ENCODE peak calls at places on chromosome 12, in ten cellular contexts. One of them, this sample, is unnamed.

GRCh38 chr12:50865266-50865665 is 22.5 kb downstream of the TMPRSS12 start:
- DNase-seq in HepG2: no peak
- DNase-seq in GM12878: no peak
- DNase-seq in endothelial cell of umbilical vein: no peak
- DNase-seq in H1: no peak
- DNase-seq in WTC11: no peak
- DNase-seq in HCT116: no peak
- DNase-seq in K562: no peak
- DNase-seq in SK-N-SH: no peak
- DNase-seq in A549: no peak
- DNase-seq in this sample: no peak

GRCh38 chr12:7439579-7440505 is 4.1 kb downstream of the CD163L1 start:
- DNase-seq in WTC11: peak; percentile 84
- DNase-seq in A549: peak; percentile 93
- DNase-seq in HCT116: no peak
- DNase-seq in HepG2: no peak
- DNase-seq in GM12878: no peak
- DNase-seq in K562: peak; percentile 76
- DNase-seq in SK-N-SH: peak; percentile 70
- DNase-seq in H1: peak; percentile 31
- DNase-seq in endothelial cell of umbilical vein: peak; percentile 65
- DNase-seq in this sample: peak; percentile 83

GRCh38 chr12:92226961-92227360 is 81.3 kb upstream of the BTG1 start:
- DNase-seq in HCT116: no peak
- DNase-seq in endothelial cell of umbilical vein: no peak
- DNase-seq in SK-N-SH: no peak
- DNase-seq in HepG2: no peak
- DNase-seq in WTC11: no peak
- DNase-seq in GM12878: no peak
- DNase-seq in H1: no peak
- DNase-seq in A549: no peak
- DNase-seq in K562: no peak
- DNase-seq in this sample: no peak

GRCh38 chr12:14514154-14514842 is 53.4 kb downstream of the PLBD1 start:
- DNase-seq in A549: peak; percentile 23
- DNase-seq in H1: peak; percentile 5
- DNase-seq in GM12878: no peak
- DNase-seq in endothelial cell of umbilical vein: no peak
- DNase-seq in WTC11: no peak
- DNase-seq in SK-N-SH: peak; percentile 8
- DNase-seq in K562: peak; percentile 7
- DNase-seq in HepG2: peak; percentile 5
- DNase-seq in HCT116: peak; percentile 71
- DNase-seq in this sample: peak; percentile 28

GRCh38 chr12:99695050-99695449 is 47.5 kb downstream of the GARIN6 start:
- DNase-seq in SK-N-SH: no peak
- DNase-seq in K562: no peak
- DNase-seq in H1: no peak
- DNase-seq in endothelial cell of umbilical vein: no peak
- DNase-seq in HepG2: no peak
- DNase-seq in WTC11: no peak
- DNase-seq in GM12878: no peak
- DNase-seq in HCT116: no peak
- DNase-seq in A549: no peak
- DNase-seq in this sample: no peak

GRCh38 chr12:12398026-12398859 is 41.4 kb downstream of the BORCS5 start:
- DNase-seq in HepG2: peak; percentile 89
- DNase-seq in SK-N-SH: no peak
- DNase-seq in GM12878: no peak
- DNase-seq in HCT116: no peak
- DNase-seq in K562: no peak
- DNase-seq in WTC11: no peak
- DNase-seq in endothelial cell of umbilical vein: peak; percentile 75
- DNase-seq in A549: peak; percentile 97
- DNase-seq in H1: no peak
- DNase-seq in this sample: peak; percentile 83

GRCh38 chr12:47408171-47408871 is 297.5 kb downstream of the RPAP3 start:
- DNase-seq in GM12878: peak; percentile 40
- DNase-seq in WTC11: peak; percentile 34
- DNase-seq in H1: no peak
- DNase-seq in K562: peak; percentile 32
- DNase-seq in HepG2: peak; percentile 6
- DNase-seq in SK-N-SH: no peak
- DNase-seq in A549: peak; percentile 69
- DNase-seq in HCT116: peak; percentile 19
- DNase-seq in endothelial cell of umbilical vein: peak; percentile 12
- DNase-seq in this sample: peak; percentile 43

GRCh38 chr12:88633312-88633711 is 53.0 kb upstream of the KITLG start:
- DNase-seq in endothelial cell of umbilical vein: peak; percentile 8
- DNase-seq in WTC11: no peak
- DNase-seq in SK-N-SH: no peak
- DNase-seq in HCT116: no peak
- DNase-seq in GM12878: no peak
- DNase-seq in A549: no peak
- DNase-seq in H1: no peak
- DNase-seq in K562: no peak
- DNase-seq in HepG2: no peak
- DNase-seq in this sample: no peak

GRCh38 chr12:102484017-102484731 is 3.8 kb upstream of the IGF1 start:
- DNase-seq in GM12878: peak; percentile 84
- DNase-seq in SK-N-SH: peak; percentile 45
- DNase-seq in A549: peak; percentile 61
- DNase-seq in HepG2: peak; percentile 26
- DNase-seq in WTC11: peak; percentile 51
- DNase-seq in K562: peak; percentile 64
- DNase-seq in endothelial cell of umbilical vein: peak; percentile 65
- DNase-seq in H1: no peak
- DNase-seq in HCT116: peak; percentile 34
- DNase-seq in this sample: peak; percentile 68

GRCh38 chr12:26871985-26872384 is 39.0 kb upstream of the ITPR2 start:
- DNase-seq in WTC11: no peak
- DNase-seq in endothelial cell of umbilical vein: no peak
- DNase-seq in HCT116: no peak
- DNase-seq in SK-N-SH: no peak
- DNase-seq in A549: no peak
- DNase-seq in GM12878: no peak
- DNase-seq in H1: no peak
- DNase-seq in K562: no peak
- DNase-seq in HepG2: no peak
- DNase-seq in this sample: no peak

GRCh38 chr12:124786065-124786964 is 77.3 kb downstream of the SCARB1 start:
- DNase-seq in H1: peak; percentile 53
- DNase-seq in HepG2: no peak
- DNase-seq in A549: peak; percentile 46
- DNase-seq in HCT116: no peak
- DNase-seq in K562: no peak
- DNase-seq in endothelial cell of umbilical vein: peak; percentile 86
- DNase-seq in GM12878: no peak
- DNase-seq in WTC11: peak; percentile 87
- DNase-seq in SK-N-SH: peak; percentile 98
- DNase-seq in this sample: no peak

GRCh38 chr12:114344264-114344663 is 61.7 kb downstream of the TBX5 start:
- DNase-seq in SK-N-SH: no peak
- DNase-seq in WTC11: no peak
- DNase-seq in GM12878: no peak
- DNase-seq in HepG2: no peak
- DNase-seq in A549: no peak
- DNase-seq in K562: no peak
- DNase-seq in HCT116: no peak
- DNase-seq in endothelial cell of umbilical vein: no peak
- DNase-seq in H1: no peak
- DNase-seq in this sample: no peak

GRCh38 chr12:80041691-80042090 is 57.6 kb upstream of the OTOGL start:
- DNase-seq in H1: no peak
- DNase-seq in SK-N-SH: no peak
- DNase-seq in A549: no peak
- DNase-seq in HepG2: no peak
- DNase-seq in endothelial cell of umbilical vein: peak; percentile 5
- DNase-seq in GM12878: no peak
- DNase-seq in WTC11: no peak
- DNase-seq in K562: no peak
- DNase-seq in HCT116: no peak
- DNase-seq in this sample: no peak

GRCh38 chr12:2429032-2429431 is 365.7 kb upstream of the FKBP4 start:
- DNase-seq in SK-N-SH: no peak
- DNase-seq in A549: no peak
- DNase-seq in HepG2: no peak
- DNase-seq in HCT116: no peak
- DNase-seq in GM12878: no peak
- DNase-seq in H1: no peak
- DNase-seq in WTC11: no peak
- DNase-seq in endothelial cell of umbilical vein: no peak
- DNase-seq in K562: no peak
- DNase-seq in this sample: no peak

GRCh38 chr12:131785763-131786330 is 42.3 kb upstream of the MMP17 start:
- DNase-seq in endothelial cell of umbilical vein: no peak
- DNase-seq in A549: no peak
- DNase-seq in SK-N-SH: no peak
- DNase-seq in HepG2: no peak
- DNase-seq in GM12878: no peak
- DNase-seq in WTC11: no peak
- DNase-seq in K562: no peak
- DNase-seq in H1: no peak
- DNase-seq in HCT116: no peak
- DNase-seq in this sample: no peak
- TF ChIP-seq MAX in endothelial cell of umbilical vein: no peak
- TF ChIP-seq MAX in A549: no peak
- TF ChIP-seq MAX in SK-N-SH: no peak
- TF ChIP-seq MAX in HepG2: no peak
- TF ChIP-seq MAX in GM12878: no peak
- TF ChIP-seq MAX in WTC11: no peak
- TF ChIP-seq MAX in K562: no peak
- TF ChIP-seq MAX in H1: no peak
- TF ChIP-seq MAX in HCT116: no peak
- TF ChIP-seq MAX in this sample: no peak

GRCh38 chr12:40511341-40511740 is 180.9 kb upstream of the CNTN1 start:
- DNase-seq in WTC11: no peak
- DNase-seq in H1: no peak
- DNase-seq in A549: no peak
- DNase-seq in HepG2: no peak
- DNase-seq in K562: no peak
- DNase-seq in GM12878: no peak
- DNase-seq in HCT116: no peak
- DNase-seq in SK-N-SH: no peak
- DNase-seq in endothelial cell of umbilical vein: no peak
- DNase-seq in this sample: no peak

GRCh38 chr12:40515041-40515825 is 177.0 kb upstream of the CNTN1 start:
- DNase-seq in GM12878: no peak
- DNase-seq in WTC11: no peak
- DNase-seq in K562: no peak
- DNase-seq in A549: no peak
- DNase-seq in SK-N-SH: no peak
- DNase-seq in endothelial cell of umbilical vein: no peak
- DNase-seq in HCT116: no peak
- DNase-seq in H1: no peak
- DNase-seq in HepG2: no peak
- DNase-seq in this sample: peak; percentile 52
- TF ChIP-seq CTCF in GM12878: no peak
- TF ChIP-seq CTCF in WTC11: no peak
- TF ChIP-seq CTCF in K562: no peak
- TF ChIP-seq CTCF in A549: no peak
- TF ChIP-seq CTCF in SK-N-SH: no peak
- TF ChIP-seq CTCF in endothelial cell of umbilical vein: no peak
- TF ChIP-seq CTCF in HCT116: no peak
- TF ChIP-seq CTCF in H1: no peak
- TF ChIP-seq CTCF in HepG2: no peak
- TF ChIP-seq CTCF in this sample: no peak

GRCh38 chr12:94265966-94266365 is 117.6 kb downstream of the PLXNC1 start:
- DNase-seq in GM12878: no peak
- DNase-seq in A549: no peak
- DNase-seq in HCT116: no peak
- DNase-seq in endothelial cell of umbilical vein: no peak
- DNase-seq in WTC11: no peak
- DNase-seq in SK-N-SH: no peak
- DNase-seq in H1: no peak
- DNase-seq in K562: no peak
- DNase-seq in HepG2: no peak
- DNase-seq in this sample: no peak
- TF ChIP-seq MAX in GM12878: no peak
- TF ChIP-seq MAX in A549: no peak
- TF ChIP-seq MAX in HCT116: no peak
- TF ChIP-seq MAX in endothelial cell of umbilical vein: no peak
- TF ChIP-seq MAX in WTC11: no peak
- TF ChIP-seq MAX in SK-N-SH: no peak
- TF ChIP-seq MAX in H1: no peak
- TF ChIP-seq MAX in K562: no peak
- TF ChIP-seq MAX in HepG2: no peak
- TF ChIP-seq MAX in this sample: no peak

DNA sequence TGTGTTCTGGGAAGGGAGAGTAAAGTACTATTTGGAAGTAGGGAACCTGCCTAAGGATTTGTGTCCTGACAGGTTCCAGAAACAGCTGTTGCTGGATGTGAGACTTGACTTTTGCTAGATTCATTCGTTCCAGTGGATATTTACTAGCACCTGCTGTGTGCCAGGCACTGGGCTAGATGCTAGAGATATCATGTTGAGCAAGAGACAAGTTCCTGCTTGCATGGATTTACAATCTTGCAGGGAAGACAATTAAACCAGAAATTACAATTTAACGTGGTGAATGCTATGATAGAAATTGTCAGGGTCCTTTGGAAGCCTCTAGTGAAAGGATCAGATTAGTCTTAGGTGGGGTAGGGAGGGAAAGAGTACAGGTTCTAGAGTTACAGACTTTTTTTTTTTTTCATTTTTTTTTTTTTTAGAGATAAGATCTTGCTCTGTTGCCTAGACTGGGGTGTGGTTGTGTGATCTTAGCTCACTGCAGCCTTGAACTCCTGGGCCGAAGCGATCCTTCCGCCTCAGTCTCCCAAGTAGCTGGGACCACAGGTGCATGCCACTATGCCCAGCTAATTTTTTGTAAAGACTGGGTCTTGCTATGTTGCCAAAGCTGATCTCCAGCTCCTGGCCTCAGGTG is 36.7 kb downstream of the SPATS2 start:
- DNase-seq in H1: no peak
- DNase-seq in GM12878: no peak
- DNase-seq in endothelial cell of umbilical vein: no peak
- DNase-seq in WTC11: no peak
- DNase-seq in A549: no peak
- DNase-seq in SK-N-SH: no peak
- DNase-seq in HCT116: no peak
- DNase-seq in HepG2: no peak
- DNase-seq in K562: peak; percentile 60
- DNase-seq in this sample: peak; percentile 37
- TF ChIP-seq CTCF in H1: no peak
- TF ChIP-seq CTCF in GM12878: no peak
- TF ChIP-seq CTCF in endothelial cell of umbilical vein: no peak
- TF ChIP-seq CTCF in WTC11: no peak
- TF ChIP-seq CTCF in A549: no peak
- TF ChIP-seq CTCF in SK-N-SH: no peak
- TF ChIP-seq CTCF in HCT116: no peak
- TF ChIP-seq CTCF in HepG2: no peak
- TF ChIP-seq CTCF in K562: no peak
- TF ChIP-seq CTCF in this sample: no peak

This sample was measured in NB4.